ENCODE peak calls at places on chromosomes 5 and 9, in five cellular contexts. Y is A673; I is tibial nerve; W is naive thymus-derived CD4-positive, alpha-beta T cell; R is AG10803. U is an unnamed sample.

GRCh38 chr9:136645343-136645902 is 17.3 kb upstream of the EGFL7 start:
- DNase-seq in R (no peak), I (no peak), Y (no peak), W (no peak), U (no peak)

GRCh38 chr9:35914307-35914807 is 5.1 kb downstream of the SPAAR start:
- DNase-seq in Y (peak), I (no peak), R (peak), W (no peak), U (peak)

GRCh38 chr5:109580225-109580624 is 109.5 kb upstream of the MAN2A1 start:
- DNase-seq in I (no peak), R (no peak), Y (peak), W (no peak), U (no peak)

GRCh38 chr9:95634581-95634980 is 117.8 kb upstream of the PTCH1 start:
- DNase-seq in I (no peak), W (no peak), Y (no peak), R (no peak), U (no peak)

GRCh38 chr5:135129307-135129706 is 95.3 kb upstream of the PITX1 start:
- DNase-seq in W (peak), R (no peak), Y (no peak), I (no peak), U (no peak)

GRCh38 chr9:111939322-111939721 is 42.7 kb downstream of the UGCG start:
- DNase-seq in R (no peak), I (no peak), Y (no peak), W (no peak), U (no peak)

GRCh38 chr5:172872997-172873491 is 39.0 kb downstream of the ERGIC1 start:
- DNase-seq in I (no peak), Y (no peak), R (peak), W (no peak), U (no peak)

GRCh38 chr9:8895498-8896224 is 1096.1 kb upstream of the DMAC1 start:
- DNase-seq in Y (peak), W (peak), I (no peak), R (no peak), U (no peak)

GRCh38 chr9:13436591-13436990 is 157.1 kb upstream of the MPDZ start:
- DNase-seq in Y (no peak), W (no peak), R (no peak), I (no peak), U (no peak)

GRCh38 chr5:38845555-38846378 is at the start of gene OSMR:
- DNase-seq in Y (peak), W (no peak), I (peak), R (peak), U (no peak)

GRCh38 chr5:66744040-66744439 is 147.8 kb downstream of the MAST4 start:
- DNase-seq in W (no peak), Y (peak), I (no peak), R (no peak), U (peak)

GRCh38 chr9:73023025-73023541 is 70.2 kb upstream of the ALDH1A1 start:
- DNase-seq in W (peak), I (no peak), Y (peak), R (peak), U (peak)

GRCh38 chr5:126857472-126858410 is 80.8 kb downstream of the LMNB1 start:
- DNase-seq in W (no peak), R (peak), Y (peak), I (no peak), U (no peak)
- H3K4me3 ChIP-seq in W (no peak), R (no peak), Y (no peak), I (no peak), U (no peak)

GRCh38 chr5:31854181-31854624 is 215.3 kb downstream of the PDZD2 start:
- DNase-seq in Y (peak), R (peak), W (peak), I (no peak), U (no peak)
- H3K4me3 ChIP-seq in Y (peak), R (peak), W (peak), I (peak), U (peak)

GRCh38 chr5:140566665-140567064 is 2.0 kb downstream of the SLC35A4 start:
- DNase-seq in R (no peak), Y (no peak), W (no peak), I (no peak), U (no peak)

GRCh38 chr5:140564196-140565023 is at the start of the genes APBB3 and SLC35A4:
- DNase-seq in R (peak), I (peak), Y (peak), W (peak), U (peak)

GRCh38 chr5:140565024-140565779 is 574 bp downstream of the SLC35A4 start:
- DNase-seq in W (no peak), R (no peak), I (no peak), Y (no peak), U (no peak)

GRCh38 chr5:140567136-140567818 is 2.6 kb downstream of the SLC35A4 start:
- DNase-seq in I (no peak), Y (no peak), W (no peak), R (no peak), U (no peak)

GRCh38 chr5:140565780-140566095 is 1.1 kb downstream of the SLC35A4 start:
- DNase-seq in Y (no peak), I (no peak), R (no peak), W (no peak), U (no peak)
- H3K4me3 ChIP-seq in Y (peak), I (no peak), R (peak), W (no peak), U (peak)

GRCh38 chr5:141681295-141681694 is 735 bp downstream of the ARAP3 start:
- DNase-seq in W (no peak), R (no peak), I (no peak), Y (no peak), U (no peak)
- H3K4me3 ChIP-seq in W (peak), R (peak), I (peak), Y (peak), U (peak)

GRCh38 chr5:140312067-140312790 is 9.3 kb upstream of the PFDN1 start:
- DNase-seq in I (no peak), Y (peak), R (peak), W (no peak), U (no peak)
- H3K4me3 ChIP-seq in I (no peak), Y (no peak), R (no peak), W (no peak), U (no peak)

GRCh38 chr9:84339951-84340350 is 607 bp downstream of the SLC28A3 start:
- DNase-seq in W (no peak), I (no peak), Y (no peak), R (no peak), U (no peak)
- H3K4me3 ChIP-seq in W (no peak), I (no peak), Y (no peak), R (no peak), U (no peak)